ENCODE peak calls at places on chromosomes 4 and X, in five cellular contexts. X is LoVo; S is NCI-H2029 treated with DMSO at 0.1 percent for 48 hours; N is activated CD4-positive, CD25-positive, alpha-beta regulatory T cell treated with anti-CD3 and anti-CD28 coated beads, Interleukin-2, amount 50 U/mL, for 72 hours; J is neuronal stem cell. Y is an unnamed sample.

GRCh38 chr4:163554870-163555465 is 60.5 kb downstream of the TMA16 start:
- DNase-seq in X (peak), S (no peak), N (no peak), J (no peak), Y (no peak)

GRCh38 chr4:3637326-3638016 is 105.2 kb upstream of the LRPAP1 start:
- DNase-seq in X (no peak), S (no peak), N (no peak), J (no peak), Y (no peak)

GRCh38 chr4:48037117-48037462 is 20.5 kb downstream of the NIPAL1 start:
- DNase-seq in X (no peak), S (no peak), N (no peak), J (no peak), Y (no peak)

GRCh38 chr4:17055788-17056187 is 157.3 kb upstream of the LDB2 start:
- DNase-seq in X (no peak), S (no peak), N (no peak), J (no peak), Y (no peak)

GRCh38 chr4:52957220-52957686 is 95.1 kb downstream of the RASL11B start:
- DNase-seq in X (no peak), S (peak), N (no peak), J (peak), Y (no peak)

GRCh38 chrX:79452879-79453278 is 85.7 kb upstream of the ITM2A start:
- DNase-seq in X (no peak), S (no peak), N (no peak), J (no peak), Y (no peak)

GRCh38 chr4:86741841-86742240 is 107.3 kb downstream of the SLC10A6 start:
- DNase-seq in X (no peak), S (no peak), N (no peak), J (no peak), Y (no peak)

GRCh38 chr4:81436928-81437327 is 34.8 kb downstream of the RASGEF1B start:
- DNase-seq in X (no peak), S (no peak), N (no peak), J (no peak), Y (no peak)

GRCh38 chrX:56268888-56269287 is 36.7 kb downstream of the KLF8 start:
- DNase-seq in X (no peak), S (no peak), N (no peak), J (no peak), Y (no peak)

GRCh38 chr4:148064451-148064850 is 332.6 kb downstream of the ARHGAP10 start:
- DNase-seq in X (no peak), S (no peak), N (no peak), J (no peak), Y (no peak)

GRCh38 chr4:70948665-70949284 is 44.7 kb upstream of the DCK start:
- DNase-seq in X (no peak), S (no peak), N (no peak), J (no peak), Y (no peak)

GRCh38 chr4:80271806-80272205 is 5.3 kb downstream of the FGF5 start:
- DNase-seq in X (no peak), S (no peak), N (no peak), J (no peak), Y (no peak)

GRCh38 chrX:95974885-95975284 is 709.8 kb upstream of the DIAPH2 start:
- DNase-seq in X (no peak), S (no peak), N (no peak), J (no peak), Y (no peak)

GRCh38 chrX:53859890-53860289 is 173.4 kb upstream of the HUWE1 start:
- DNase-seq in X (no peak), S (no peak), N (no peak), J (no peak), Y (no peak)

GRCh38 chrX:146994163-146994562 is 179.6 kb upstream of the CXorf51A start:
- DNase-seq in X (no peak), S (no peak), N (no peak), J (no peak), Y (no peak)

GRCh38 chrX:85365370-85365995 is 14.0 kb downstream of the POF1B start:
- DNase-seq in X (no peak), S (no peak), N (no peak), J (no peak), Y (no peak)

GRCh38 chr4:172515266-172515879 is 653.2 kb upstream of the GALNT7 start:
- DNase-seq in X (no peak), S (no peak), N (no peak), J (no peak), Y (no peak)